ENCODE peak calls at places on chromosome 22, in four cellular contexts. T is T-helper 2 cell, D is RPMI8226, L is brain microvascular endothelial cell. F is an unnamed sample.

GRCh38 chr22:34072585-34072984 is 152.3 kb upstream of the LARGE1 start:
- DNase-seq in T (no peak), D (no peak), L (no peak), F (no peak)

GRCh38 chr22:38504731-38505594 is 1.1 kb downstream of the DDX17 start:
- DNase-seq in T (peak), D (peak), L (peak), F (no peak)

GRCh38 chr22:45552580-45553332 is 50.1 kb downstream of the FBLN1 start:
- DNase-seq in T (no peak), D (peak), L (peak), F (no peak)

GRCh38 chr22:23289851-23290724 is 109.8 kb downstream of the BCR start:
- DNase-seq in T (peak), D (peak), L (peak), F (no peak)

GRCh38 chr22:20659258-20659657 is 114.7 kb upstream of the SERPIND1 start:
- DNase-seq in T (no peak), D (no peak), L (no peak), F (no peak)

GRCh38 chr22:25645964-25646363 is 81.5 kb downstream of the GRK3 start:
- DNase-seq in T (no peak), D (no peak), L (no peak), F (no peak)

GRCh38 chr22:28594784-28595324 is 84.8 kb downstream of the TTC28 start:
- DNase-seq in T (no peak), D (peak), L (peak), F (peak)

GRCh38 chr22:46576556-46577351 is 39.3 kb upstream of the CELSR1 start:
- DNase-seq in T (peak), D (peak), L (no peak), F (no peak)

GRCh38 chr22:47168900-47169800 is 406.7 kb downstream of the TBC1D22A start:
- DNase-seq in T (no peak), D (no peak), L (no peak), F (no peak)

GRCh38 chr22:41672780-41673509 is 15.7 kb downstream of the SNU13 start:
- DNase-seq in T (no peak), D (no peak), L (no peak), F (no peak)

GRCh38 chr22:45336971-45337431 is 27.3 kb downstream of the FAM118A start:
- DNase-seq in T (no peak), D (no peak), L (no peak), F (no peak)

GRCh38 chr22:41576877-41577276 is 12.8 kb downstream of the PMM1 start:
- DNase-seq in T (no peak), D (peak), L (peak), F (no peak)

GRCh38 chr22:26168934-26169311 is 339 bp upstream of the SEZ6L start:
- DNase-seq in T (no peak), D (no peak), L (no peak), F (no peak)

GRCh38 chr22:42792909-42793847 is 63.9 kb downstream of the ARFGAP3 start:
- DNase-seq in T (no peak), D (no peak), L (no peak), F (no peak)

GRCh38 chr22:25130462-25130861 is 69.2 kb upstream of the CRYBB3 start:
- DNase-seq in T (no peak), D (no peak), L (no peak), F (no peak)

GRCh38 chr22:22692707-22693530 is 48.5 kb downstream of the GGTLC2 start:
- DNase-seq in T (peak), D (peak), L (peak), F (no peak)

GRCh38 chr22:42434283-42434682 is 2.1 kb upstream of the NFAM1 start:
- DNase-seq in T (no peak), D (peak), L (no peak), F (no peak)

GRCh38 chr22:36224245-36224644 is 15.1 kb downstream of the APOL2 start:
- DNase-seq in T (no peak), D (no peak), L (no peak), F (no peak)

GRCh38 chr22:30857103-30857502 is 111.5 kb downstream of the MORC2 start:
- DNase-seq in T (no peak), D (no peak), L (no peak), F (no peak)

GRCh38 chr22:46674367-46674781 is 54.2 kb downstream of the GRAMD4 start:
- DNase-seq in T (peak), D (no peak), L (no peak), F (no peak)

GRCh38 chr22:44665115-44665514 is 36.9 kb upstream of the PRR5 start:
- DNase-seq in T (no peak), D (no peak), L (no peak), F (no peak)

GRCh38 chr22:28146401-28147304 is 227.6 kb upstream of the PITPNB start:
- DNase-seq in T (no peak), D (no peak), L (no peak), F (no peak)